ENCODE peak calls at places on chromosome 7, in five cellular contexts. C is H9, F is mesenchymal stem cell, E is mesendoderm, T is trophoblast cell. Y is an unnamed sample.

GRCh38 chr7:36827914-36828313 is 103.6 kb upstream of the AOAH start:
- DNase-seq in C (no peak), F (no peak), E (no peak), T (no peak), Y (no peak)

GRCh38 chr7:22584179-22584578 is 84.2 kb upstream of the STEAP1B start:
- DNase-seq in C (no peak), F (peak), E (no peak), T (no peak), Y (no peak)

GRCh38 chr7:74579800-74580685 is 77.5 kb upstream of the GTF2I start:
- DNase-seq in C (no peak), F (peak), E (peak), T (peak), Y (peak)

GRCh38 chr7:76063525-76063924 is 15.6 kb downstream of the MDH2 start:
- DNase-seq in C (no peak), F (no peak), E (no peak), T (no peak), Y (no peak)

GRCh38 chr7:22566176-22566575 is 66.2 kb upstream of the STEAP1B start:
- DNase-seq in C (no peak), F (no peak), E (no peak), T (no peak), Y (no peak)

GRCh38 chr7:19101911-19102310 is 15.5 kb downstream of the TWIST1 start:
- DNase-seq in C (no peak), F (no peak), E (no peak), T (no peak), Y (no peak)

GRCh38 chr7:47153076-47153475 is 428.8 kb downstream of the TNS3 start:
- DNase-seq in C (no peak), F (peak), E (no peak), T (no peak), Y (peak)

GRCh38 chr7:23115991-23116390 is 10.4 kb downstream of the KLHL7 start:
- DNase-seq in C (peak), F (no peak), E (peak), T (no peak), Y (no peak)

GRCh38 chr7:107715531-107715930 is 28.4 kb upstream of the CBLL1 start:
- DNase-seq in C (no peak), F (no peak), E (no peak), T (no peak), Y (peak)

GRCh38 chr7:45920543-45921380 is at the start of gene IGFBP3:
- DNase-seq in C (peak), F (peak), E (peak), T (peak), Y (peak)

GRCh38 chr7:22481726-22482125 is 18.3 kb downstream of the STEAP1B start:
- DNase-seq in C (no peak), F (peak), E (no peak), T (no peak), Y (no peak)

GRCh38 chr7:159099711-159100231 is 44.9 kb downstream of the VIPR2 start:
- DNase-seq in C (peak), F (no peak), E (no peak), T (no peak), Y (no peak)

GRCh38 chr7:16847381-16847860 is 34.4 kb downstream of the AGR3 start:
- DNase-seq in C (no peak), F (no peak), E (peak), T (peak), Y (peak)

GRCh38 chr7:137001041-137001440 is 132.6 kb downstream of the CHRM2 start:
- DNase-seq in C (no peak), F (peak), E (no peak), T (no peak), Y (peak)

GRCh38 chr7:137626469-137627067 is 220.2 kb downstream of the DGKI start:
- DNase-seq in C (peak), F (peak), E (peak), T (peak), Y (peak)

GRCh38 chr7:157997991-157998505 is 589.6 kb downstream of the PTPRN2 start:
- DNase-seq in C (no peak), F (no peak), E (no peak), T (no peak), Y (no peak)

GRCh38 chr7:3495530-3495929 is 194.5 kb downstream of the SDK1 start:
- DNase-seq in C (no peak), F (no peak), E (peak), T (no peak), Y (no peak)

GRCh38 chr7:71191766-71192165 is 59.8 kb downstream of the GALNT17 start:
- DNase-seq in C (no peak), F (no peak), E (no peak), T (no peak), Y (no peak)

GRCh38 chr7:127417346-127417745 is 24.8 kb upstream of the ZNF800 start:
- DNase-seq in C (no peak), F (no peak), E (no peak), T (no peak), Y (no peak)

GRCh38 chr7:122544463-122544862 is 154.5 kb downstream of the RNF133 start:
- DNase-seq in C (no peak), F (no peak), E (no peak), T (no peak), Y (no peak)

GRCh38 chr7:8388257-8388625 is 45.2 kb upstream of the NXPH1 start:
- DNase-seq in C (no peak), F (no peak), E (no peak), T (no peak), Y (no peak)

GRCh38 chr7:131244259-131244852 is 83.3 kb upstream of the MKLN1 start:
- DNase-seq in C (peak), F (peak), E (peak), T (peak), Y (peak)

GRCh38 chr7:35716038-35716803 is 21.3 kb upstream of the HERPUD2 start:
- DNase-seq in C (no peak), F (peak), E (no peak), T (peak), Y (peak)

GRCh38 chr7:15795371-15795770 is 108.9 kb upstream of the MEOX2 start:
- DNase-seq in C (no peak), F (no peak), E (no peak), T (no peak), Y (no peak)

GRCh38 chr7:111424768-111425167 is 137.5 kb downstream of the IMMP2L start:
- DNase-seq in C (no peak), F (peak), E (peak), T (peak), Y (peak)

GRCh38 chr7:12893292-12893691 is 205.9 kb downstream of the ARL4A start:
- DNase-seq in C (no peak), F (no peak), E (no peak), T (no peak), Y (no peak)

GRCh38 chr7:69091476-69091875 is 506.8 kb upstream of the AUTS2 start:
- DNase-seq in C (no peak), F (no peak), E (no peak), T (no peak), Y (no peak)

GRCh38 chr7:145105561-145105960 is 269.7 kb upstream of the TPK1 start:
- DNase-seq in C (no peak), F (no peak), E (no peak), T (no peak), Y (no peak)

GRCh38 chr7:43296306-43296705 is 183.9 kb downstream of the HECW1 start:
- DNase-seq in C (no peak), F (peak), E (peak), T (no peak), Y (peak)

GRCh38 chr7:131095346-131095745 is 232.3 kb upstream of the MKLN1 start:
- DNase-seq in C (no peak), F (no peak), E (no peak), T (no peak), Y (no peak)

GRCh38 chr7:129741743-129742213 is 130.3 kb downstream of the NRF1 start:
- DNase-seq in C (no peak), F (no peak), E (peak), T (no peak), Y (no peak)

GRCh38 chr7:30790391-30790790 is 19.2 kb downstream of the MINDY4 start:
- DNase-seq in C (no peak), F (no peak), E (no peak), T (no peak), Y (no peak)

GRCh38 chr7:98956469-98956868 is 78.1 kb downstream of the TRRAP start:
- DNase-seq in C (no peak), F (no peak), E (no peak), T (no peak), Y (no peak)

DNA sequence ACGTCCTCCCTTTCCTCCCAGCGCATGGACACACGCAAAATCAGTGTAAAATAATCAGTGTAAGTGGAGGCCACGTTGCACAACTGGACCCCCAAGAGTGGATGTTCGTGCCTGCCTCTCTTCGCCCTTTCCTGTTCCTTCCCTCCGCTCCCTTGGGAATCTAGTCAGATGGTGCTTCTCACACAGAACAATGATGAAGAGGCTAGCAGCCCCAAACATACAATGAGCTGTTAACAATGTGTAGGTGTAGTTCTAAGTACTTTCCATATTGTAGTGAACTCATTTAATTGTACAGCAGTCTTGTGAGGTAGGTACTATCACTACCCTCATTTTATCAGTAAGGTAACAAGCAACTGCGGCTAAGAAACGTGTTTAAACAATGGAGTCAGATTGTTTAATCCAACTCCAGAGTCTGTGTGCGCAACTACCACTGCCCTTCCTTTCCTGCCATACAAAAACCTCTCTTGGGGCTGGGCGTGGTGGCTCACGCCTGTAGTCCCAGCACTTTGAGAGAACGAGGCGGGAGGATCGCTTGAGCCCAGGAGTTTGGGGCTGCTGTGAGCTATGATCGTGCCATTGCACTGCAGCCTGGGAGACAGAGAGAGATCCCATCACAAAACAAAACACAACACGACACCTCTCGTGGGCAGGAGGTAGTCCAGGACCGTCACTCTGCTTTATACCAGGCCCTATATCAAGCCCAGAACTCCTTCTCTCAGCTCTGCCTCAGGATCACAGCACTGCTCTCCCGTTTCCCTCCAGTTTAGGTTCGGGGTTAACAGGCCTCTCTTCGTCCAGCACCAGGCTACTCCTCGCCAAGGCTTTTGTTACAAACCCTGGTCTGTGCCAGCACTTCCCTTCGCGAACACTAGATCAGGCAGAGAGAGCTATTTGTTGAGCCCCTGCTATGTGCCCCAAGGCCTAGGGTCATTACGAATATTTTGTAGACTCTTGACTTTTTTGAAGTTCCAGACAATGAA is 1.1 kb downstream of the FKBP9 start:
- DNase-seq in C (peak), F (peak), E (peak), T (no peak), Y (peak)
- H2BK120ac ChIP-seq in C (no peak), F (no peak), E (no peak), T (no peak), Y (peak)

GRCh38 chr7:44539669-44540516 is 1.2 kb downstream of the NPC1L1 start:
- DNase-seq in C (no peak), F (no peak), E (no peak), T (no peak), Y (no peak)

GRCh38 chr7:44538093-44538797 is 2.9 kb downstream of the NPC1L1 start:
- DNase-seq in C (no peak), F (no peak), E (no peak), T (no peak), Y (no peak)

GRCh38 chr7:44540592-44541027 is 520 bp downstream of the NPC1L1 start:
- DNase-seq in C (no peak), F (no peak), E (no peak), T (no peak), Y (no peak)

GRCh38 chr7:44537442-44537841 is 3.7 kb downstream of the NPC1L1 start:
- DNase-seq in C (no peak), F (no peak), E (no peak), T (no peak), Y (no peak)

DNA sequence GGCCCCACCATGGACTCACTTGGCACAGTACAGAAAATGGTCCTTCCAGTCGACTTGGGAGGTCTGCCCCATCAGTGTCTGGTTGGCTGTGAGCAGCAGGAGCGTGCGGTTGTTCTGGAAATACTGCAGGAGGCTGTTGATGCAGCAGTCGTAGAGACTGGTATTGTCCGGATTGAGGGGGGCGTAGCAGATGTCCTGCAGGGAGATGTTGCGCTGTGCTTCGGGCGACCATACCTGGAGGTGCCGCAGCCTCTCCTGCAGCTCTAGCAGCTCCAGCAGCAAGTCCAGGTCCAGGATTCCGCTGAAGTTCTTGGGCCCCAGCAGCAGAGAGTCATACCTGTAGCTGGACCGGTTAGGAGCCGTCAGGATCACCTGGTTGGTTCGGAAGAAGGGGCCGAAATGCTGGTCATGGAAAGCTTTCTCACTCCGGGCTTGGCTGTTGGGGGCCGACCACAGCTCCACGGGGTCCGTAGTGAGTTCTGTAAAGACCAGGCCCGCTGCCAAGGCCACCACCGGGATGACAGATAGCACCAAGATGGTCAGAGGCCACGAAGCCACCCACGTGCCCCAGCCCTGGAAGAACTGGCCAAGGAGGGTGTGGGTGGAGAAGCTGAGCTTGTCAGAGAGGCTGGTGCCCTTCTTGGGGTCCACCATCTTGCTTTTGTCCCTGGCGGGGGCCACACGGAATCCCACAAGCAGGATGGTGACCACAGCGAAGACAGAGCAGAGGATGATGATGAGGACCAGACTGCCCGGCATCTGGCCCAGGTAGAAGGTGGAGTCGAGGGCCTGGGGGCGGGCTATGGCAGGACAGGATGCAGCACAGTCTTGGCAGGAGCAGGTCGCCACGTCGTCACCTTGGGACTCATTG is 2.1 kb downstream of the NPC1L1 start:
- DNase-seq in C (no peak), F (no peak), E (no peak), T (no peak), Y (no peak)
- H2BK120ac ChIP-seq in C (no peak), F (no peak), E (no peak), T (no peak), Y (no peak)

GRCh38 chr7:975702-976473 is 539 bp upstream of the COX19 start:
- DNase-seq in C (no peak), F (no peak), E (no peak), T (no peak), Y (no peak)
- H2BK120ac ChIP-seq in C (no peak), F (peak), E (no peak), T (peak), Y (no peak)

GRCh38 chr7:51660516-51660915 is 343.9 kb upstream of the COBL start:
- DNase-seq in C (no peak), F (no peak), E (no peak), T (no peak), Y (no peak)
- H2BK120ac ChIP-seq in C (no peak), F (no peak), E (no peak), T (no peak), Y (no peak)

GRCh38 chr7:149126662-149127321 is 668 bp upstream of the ZNF425 start:
- DNase-seq in C (no peak), F (no peak), E (peak), T (no peak), Y (peak)
- H2BK120ac ChIP-seq in C (no peak), F (peak), E (no peak), T (peak), Y (peak)

DNA sequence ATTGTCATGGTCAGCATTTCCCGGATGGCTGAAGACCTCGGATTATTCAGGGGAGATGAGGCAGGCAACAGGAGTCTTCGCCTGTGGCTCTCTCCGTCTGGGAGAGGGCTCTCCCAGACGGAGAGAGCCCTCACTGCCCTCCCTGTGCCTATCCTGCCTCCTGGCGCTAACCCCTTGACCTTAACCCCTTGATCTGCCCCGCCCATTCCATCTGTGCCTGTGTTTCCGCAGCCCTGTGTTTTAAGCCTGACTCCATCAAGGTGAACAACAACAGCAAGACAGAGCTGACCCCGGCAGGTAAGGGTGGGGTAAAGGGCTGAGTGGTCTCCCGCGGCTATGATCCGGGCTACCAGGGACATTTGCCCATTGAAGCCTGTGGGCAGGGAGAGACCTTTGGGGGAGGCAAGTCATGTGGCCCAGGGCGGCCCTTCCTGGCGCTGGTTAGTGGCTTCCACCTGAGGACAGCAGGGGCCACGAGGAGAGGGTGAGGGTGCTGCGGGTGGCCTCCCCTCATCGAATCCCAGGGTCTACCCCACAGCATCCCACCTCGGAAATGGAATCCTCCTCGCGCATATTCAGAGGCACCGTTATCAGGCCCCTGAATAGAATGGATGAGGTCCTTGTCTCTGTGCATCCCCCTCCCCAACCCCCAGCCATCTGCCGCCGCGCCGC is 4.2 kb upstream of the MUC12 start:
- DNase-seq in C (peak), F (no peak), E (peak), T (no peak), Y (no peak)
- H2BK120ac ChIP-seq in C (no peak), F (no peak), E (no peak), T (no peak), Y (no peak)

GRCh38 chr7:151832656-151833055 is 44.3 kb downstream of the PRKAG2 start:
- DNase-seq in C (no peak), F (no peak), E (no peak), T (no peak), Y (no peak)
- H2BK120ac ChIP-seq in C (no peak), F (no peak), E (no peak), T (no peak), Y (no peak)

GRCh38 chr7:39560398-39560797 is 5.8 kb upstream of the YAE1 start:
- DNase-seq in C (no peak), F (no peak), E (no peak), T (no peak), Y (no peak)

GRCh38 chr7:39560997-39561396 is 5.2 kb upstream of the YAE1 start:
- DNase-seq in C (no peak), F (no peak), E (peak), T (no peak), Y (no peak)

GRCh38 chr7:39567294-39567693 is 1.1 kb downstream of the YAE1 start:
- DNase-seq in C (no peak), F (no peak), E (no peak), T (no peak), Y (peak)

GRCh38 chr7:39565538-39565937 is 666 bp upstream of the YAE1 start:
- DNase-seq in C (no peak), F (no peak), E (no peak), T (no peak), Y (no peak)

GRCh38 chr7:39566056-39566921 is at the start of gene YAE1:
- DNase-seq in C (peak), F (peak), E (peak), T (peak), Y (peak)
- H2BK120ac ChIP-seq in C (no peak), F (no peak), E (no peak), T (peak), Y (peak)

GRCh38 chr7:5421626-5422323 is 1.9 kb downstream of the TNRC18 start:
- DNase-seq in C (no peak), F (peak), E (peak), T (no peak), Y (peak)

GRCh38 chr7:5419523-5420107 is 4.0 kb downstream of the TNRC18 start:
- DNase-seq in C (peak), F (peak), E (peak), T (no peak), Y (no peak)

GRCh38 chr7:5420108-5420840 is 3.4 kb downstream of the TNRC18 start:
- DNase-seq in C (no peak), F (no peak), E (no peak), T (no peak), Y (no peak)

GRCh38 chr7:5422324-5423271 is 1.0 kb downstream of the TNRC18 start:
- DNase-seq in C (no peak), F (peak), E (peak), T (no peak), Y (peak)

GRCh38 chr7:5420841-5421625 is 2.6 kb downstream of the TNRC18 start:
- DNase-seq in C (no peak), F (peak), E (no peak), T (no peak), Y (no peak)
- H2BK120ac ChIP-seq in C (no peak), F (peak), E (no peak), T (peak), Y (no peak)

Y was measured in IMR-90.